ENCODE peak calls at places on chromosomes 1 and 21, in seven cellular contexts. P, C, U, S, I, J and X are unnamed samples.

GRCh38 chr1:68384321-68384813 is 65.4 kb downstream of the RPE65 start:
- DNase-seq in C (no peak), J (no peak), P (peak; percentile 100), S (peak; percentile 86), I (no peak), U (peak; percentile 96), X (no peak)

GRCh38 chr1:184567648-184568047 is 180.8 kb downstream of the C1orf21 start:
- DNase-seq in C (no peak), J (no peak), I (no peak), U (no peak), S (no peak), P (no peak), X (no peak)

GRCh38 chr1:8398677-8399076 is 80.8 kb downstream of the SLC45A1 start:
- DNase-seq in I (no peak), J (no peak), U (no peak), S (no peak), C (no peak), P (no peak), X (no peak)

GRCh38 chr1:35120458-35121133 is 41.4 kb downstream of the ZMYM1 start:
- DNase-seq in C (no peak), P (no peak), S (no peak), I (peak; percentile 5), U (no peak), J (peak; percentile 59), X (no peak)

GRCh38 chr1:212914789-212915188 is 35.6 kb upstream of the VASH2 start:
- DNase-seq in I (no peak), J (peak; percentile 65), U (no peak), S (no peak), P (no peak), C (no peak), X (no peak)

GRCh38 chr1:116373451-116374339 is 651 bp downstream of the ATP1A1 start:
- DNase-seq in J (peak; percentile 72), C (peak; percentile 88), I (peak; percentile 59), U (no peak), S (peak; percentile 67), P (no peak), X (peak; percentile 89)

GRCh38 chr21:25573409-25574206 is 33.7 kb downstream of the MRPL39 start:
- DNase-seq in S (peak; percentile 62), I (peak; percentile 34), P (peak; percentile 77), U (peak; percentile 83), C (no peak), J (no peak), X (no peak)

GRCh38 chr1:172613294-172613693 is 45.6 kb upstream of the FASLG start:
- DNase-seq in C (no peak), U (no peak), P (no peak), I (no peak), J (no peak), S (no peak), X (no peak)

GRCh38 chr1:37574834-37575479 is 18.2 kb downstream of the DNALI1 start:
- DNase-seq in U (peak; percentile 58), P (peak; percentile 70), I (no peak), S (no peak), C (no peak), J (no peak), X (no peak)

GRCh38 chr21:16911166-16911607 is 601.7 kb upstream of the CXADR start:
- DNase-seq in S (no peak), C (no peak), I (no peak), P (no peak), J (no peak), U (no peak), X (no peak)

GRCh38 chr1:201261771-201262547 is 21.3 kb upstream of the PKP1 start:
- DNase-seq in C (peak; percentile 32), S (peak; percentile 36), P (no peak), J (no peak), I (no peak), U (no peak), X (no peak)

GRCh38 chr1:225950905-225951351 is 9.9 kb upstream of the LEFTY2 start:
- DNase-seq in U (no peak), C (no peak), P (no peak), S (no peak), J (peak; percentile 77), I (no peak), X (no peak)

GRCh38 chr1:175376194-175376593 is 183.6 kb upstream of the KIAA0040 start:
- DNase-seq in J (peak; percentile 67), U (no peak), P (no peak), C (no peak), I (no peak), S (no peak), X (no peak)

GRCh38 chr1:85330206-85330605 is 53.8 kb upstream of the BCL10 start:
- DNase-seq in S (peak; percentile 78), U (peak; percentile 69), I (no peak), C (no peak), P (peak; percentile 84), J (peak; percentile 36), X (no peak)

GRCh38 chr1:2199042-2199810 is 4.7 kb upstream of the FAAP20 start:
- DNase-seq in S (peak; percentile 92), P (peak; percentile 74), J (peak; percentile 86), C (peak; percentile 98), I (peak; percentile 72), U (peak; percentile 49), X (peak; percentile 94)

GRCh38 chr1:2196901-2197638 is 2.5 kb upstream of the FAAP20 start:
- DNase-seq in P (no peak), J (no peak), U (no peak), I (no peak), C (no peak), S (no peak), X (no peak)

GRCh38 chr1:2195785-2196184 is 1.2 kb upstream of the FAAP20 start:
- DNase-seq in S (no peak), J (no peak), I (no peak), U (no peak), C (peak; percentile 68), P (no peak), X (no peak)

GRCh38 chr1:2198571-2198970 is 4.0 kb upstream of the FAAP20 start:
- DNase-seq in C (peak; percentile 72), P (no peak), S (no peak), J (no peak), I (no peak), U (no peak), X (no peak)

GRCh38 chr1:2197732-2198165 is 3.2 kb upstream of the FAAP20 start:
- DNase-seq in U (no peak), S (no peak), C (no peak), P (no peak), J (no peak), I (no peak), X (no peak)
- H3K27me3 ChIP-seq in U (no peaks in the 10 kb centered on the region), S (no peaks in the 10 kb centered on the region), C (no peaks in the 10 kb centered on the region), P (no peaks in the 10 kb centered on the region), J (no peaks in the 10 kb centered on the region), I (no peaks in the 10 kb centered on the region), X (no peaks in the 10 kb centered on the region)

GRCh38 chr21:35204125-35204524 is 155.0 kb upstream of the RUNX1 start:
- DNase-seq in J (no peak), I (no peak), C (no peak), P (no peak), U (no peak), S (no peak), X (no peak)
- H3K27me3 ChIP-seq in J (no peaks in the 10 kb centered on the region), I (no peaks in the 10 kb centered on the region), C (no peaks in the 10 kb centered on the region), P (no peaks in the 10 kb centered on the region), U (no peaks in the 10 kb centered on the region), S (no peaks in the 10 kb centered on the region), X (no peaks in the 10 kb centered on the region)

GRCh38 chr1:209803568-209803967 is 2.4 kb downstream of the IRF6 start:
- DNase-seq in I (no peak), P (no peak), U (no peak), S (no peak), J (no peak), C (no peak), X (no peak)
- H3K27me3 ChIP-seq in I (no peaks in the 10 kb centered on the region), P (no peaks in the 10 kb centered on the region), U (no peaks in the 10 kb centered on the region), S (no peaks in the 10 kb centered on the region), J (no peaks in the 10 kb centered on the region), C (no peaks in the 10 kb centered on the region), X (no peaks in the 10 kb centered on the region)

DNA sequence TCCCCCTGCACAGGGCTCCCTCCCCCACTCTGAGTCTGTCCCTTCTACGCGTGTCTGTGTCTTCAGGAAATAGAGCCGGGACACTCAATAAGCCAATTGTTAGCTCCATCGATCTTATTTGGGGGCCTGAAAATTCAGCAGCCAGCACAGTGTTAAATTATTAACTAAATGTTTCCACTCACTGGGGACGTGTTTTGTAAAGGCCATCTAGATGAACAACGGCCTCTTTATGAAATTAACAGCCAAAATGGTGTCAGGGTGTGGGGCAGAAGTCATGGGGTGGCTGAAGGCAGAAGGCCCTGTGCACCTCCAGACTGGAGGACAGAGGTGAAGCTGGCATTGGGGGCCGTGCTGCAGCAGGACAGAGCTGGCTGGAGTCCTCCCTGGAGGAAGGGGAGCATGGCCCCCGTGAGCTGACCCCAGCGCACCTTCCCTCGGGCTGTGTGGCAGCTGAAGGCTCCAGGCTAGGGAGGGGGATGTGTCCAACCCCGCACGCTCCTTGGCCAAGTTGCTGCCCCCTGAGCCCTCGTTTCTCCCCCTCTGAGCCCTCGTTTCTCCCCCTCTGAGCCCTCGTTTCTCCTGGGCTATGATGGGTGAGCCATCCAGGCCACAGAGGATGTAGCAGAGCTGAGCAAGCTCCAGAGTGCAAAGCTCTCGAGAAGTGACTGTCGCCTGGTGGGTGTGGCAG is 113.8 kb upstream of the ARHGEF16 start:
- DNase-seq in S (no peak), U (no peak), P (no peak), I (no peak), C (no peak), J (no peak), X (no peak)
- H3K27me3 ChIP-seq in S (no peaks in the 10 kb centered on the region), U (no peaks in the 10 kb centered on the region), P (no peaks in the 10 kb centered on the region), I (no peaks in the 10 kb centered on the region), C (peaks cover 22% of the 10 kb centered on the region), J (no peaks in the 10 kb centered on the region), X (no peaks in the 10 kb centered on the region)